ENCODE peak calls at places on chromosomes 13 and 19, in nine cellular contexts. F, B, D, R, T, Q, Y, L and E are unnamed samples.
A peak's percentile ranks its signal among the peaks of the same experiment; 100 is the strongest.

GRCh38 chr19:6264803-6265202 is 15.0 kb downstream of the MLLT1 start:
- DNase-seq in F (no peak), B (no peak), D (no peak), R (no peak), T (no peak), Q (no peak), Y (no peak), L (no peak), E (no peak)

GRCh38 chr13:76692326-76692725 is 193.9 kb downstream of the KCTD12 start:
- DNase-seq in F (no peak), B (no peak), D (no peak), R (no peak), T (no peak), Q (no peak), Y (no peak), L (no peak), E (no peak)

GRCh38 chr13:95624020-95624419 is 20.5 kb downstream of the DZIP1 start:
- DNase-seq in F (no peak), B (peak; percentile 68), D (peak; percentile 64), R (no peak), T (no peak), Q (peak; percentile 69), Y (peak; percentile 73), L (no peak), E (peak; percentile 38)

GRCh38 chr19:10835089-10835753 is 791 bp downstream of the TMED1 start:
- DNase-seq in F (no peak), B (no peak), D (no peak), R (no peak), T (peak; percentile 95), Q (peak; percentile 32), Y (no peak), L (no peak), E (no peak)

GRCh38 chr19:44517146-44517545 is 12.3 kb downstream of the CEACAM20 start:
- DNase-seq in F (no peak), B (no peak), D (peak; percentile 13), R (no peak), T (no peak), Q (no peak), Y (no peak), L (no peak), E (no peak)

GRCh38 chr19:27392027-27392632 is 1820.8 kb downstream of the UQCRFS1 start:
- DNase-seq in F (no peak), B (no peak), D (no peak), R (peak; percentile 9), T (peak; percentile 86), Q (no peak), Y (no peak), L (no peak), E (no peak)

GRCh38 chr13:54029226-54029625 is 1000.6 kb downstream of the OLFM4 start:
- DNase-seq in F (no peak), B (peak; percentile 84), D (no peak), R (no peak), T (no peak), Q (peak; percentile 97), Y (no peak), L (no peak), E (no peak)

GRCh38 chr13:51826606-51827005 is 18.4 kb downstream of the TMEM272 start:
- DNase-seq in F (no peak), B (no peak), D (no peak), R (no peak), T (no peak), Q (peak; percentile 67), Y (no peak), L (no peak), E (no peak)

GRCh38 chr13:79749985-79750551 is 269.1 kb downstream of the NDFIP2 start:
- DNase-seq in F (peak; percentile 98), B (peak; percentile 97), D (peak; percentile 97), R (peak; percentile 67), T (no peak), Q (no peak), Y (peak; percentile 99), L (no peak), E (no peak)

GRCh38 chr19:34235425-34235940 is 18.9 kb upstream of the GARRE1 start:
- DNase-seq in F (no peak), B (no peak), D (no peak), R (no peak), T (no peak), Q (no peak), Y (no peak), L (no peak), E (no peak)

GRCh38 chr13:93060144-93060543 is 166.5 kb upstream of the GPC6 start:
- DNase-seq in F (no peak), B (no peak), D (no peak), R (no peak), T (no peak), Q (no peak), Y (no peak), L (no peak), E (no peak)

GRCh38 chr19:50481351-50482149 is 4.9 kb upstream of the GARIN5A start:
- DNase-seq in F (no peak), B (no peak), D (no peak), R (no peak), T (no peak), Q (no peak), Y (no peak), L (no peak), E (no peak)

GRCh38 chr13:51761638-51762350 is 42.2 kb downstream of the DHRS12 start:
- DNase-seq in F (no peak), B (no peak), D (peak; percentile 59), R (no peak), T (peak; percentile 71), Q (no peak), Y (peak; percentile 15), L (no peak), E (no peak)

GRCh38 chr13:71067164-71067815 is 799.7 kb downstream of the DACH1 start:
- DNase-seq in F (no peak), B (no peak), D (no peak), R (no peak), T (no peak), Q (no peak), Y (no peak), L (no peak), E (no peak)

DNA sequence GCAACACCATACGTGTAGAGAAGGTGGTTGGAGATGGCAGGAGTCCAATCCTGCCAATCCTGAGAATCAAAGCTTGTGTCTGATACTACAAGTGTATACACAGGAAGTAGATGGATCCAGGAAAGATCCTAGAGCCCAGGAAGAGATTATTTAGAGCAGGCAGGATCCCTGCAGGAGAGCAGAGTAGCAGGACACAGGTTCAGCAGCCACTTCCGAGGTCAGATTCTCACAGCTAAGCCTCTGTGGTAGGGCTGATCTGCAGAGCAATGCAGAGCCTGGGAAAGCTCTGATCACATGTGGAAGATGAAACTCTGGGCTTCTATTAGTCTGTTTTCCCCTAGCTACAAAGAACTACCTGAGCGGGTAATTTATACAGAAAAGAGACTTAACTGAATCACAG is 28.5 kb upstream of the ZNF331 start:
- DNase-seq in F (no peak), B (no peak), D (no peak), R (no peak), T (no peak), Q (no peak), Y (no peak), L (no peak), E (no peak)
- TF ChIP-seq CTCF in F (no peak), B (no peak), D (no peak), R (no peak), T (no peak), Q (no peak), Y (no peak), L (no peak), E (no peak)

GRCh38 chr13:87810920-87811344 is 139.8 kb downstream of the SLITRK5 start:
- DNase-seq in F (no peak), B (no peak), D (no peak), R (no peak), T (no peak), Q (peak; percentile 7), Y (no peak), L (no peak), E (no peak)

GRCh38 chr13:87814444-87814843 is 143.3 kb downstream of the SLITRK5 start:
- DNase-seq in F (no peak), B (no peak), D (no peak), R (no peak), T (no peak), Q (no peak), Y (no peak), L (no peak), E (no peak)

GRCh38 chr13:87810391-87810801 is 139.2 kb downstream of the SLITRK5 start:
- DNase-seq in F (no peak), B (no peak), D (no peak), R (no peak), T (no peak), Q (no peak), Y (no peak), L (no peak), E (no peak)
- TF ChIP-seq CTCF in F (no peak), B (peak; percentile 16), D (no peak), R (no peak), T (no peak), Q (no peak), Y (no peak), L (no peak), E (peak; percentile 33)

DNA sequence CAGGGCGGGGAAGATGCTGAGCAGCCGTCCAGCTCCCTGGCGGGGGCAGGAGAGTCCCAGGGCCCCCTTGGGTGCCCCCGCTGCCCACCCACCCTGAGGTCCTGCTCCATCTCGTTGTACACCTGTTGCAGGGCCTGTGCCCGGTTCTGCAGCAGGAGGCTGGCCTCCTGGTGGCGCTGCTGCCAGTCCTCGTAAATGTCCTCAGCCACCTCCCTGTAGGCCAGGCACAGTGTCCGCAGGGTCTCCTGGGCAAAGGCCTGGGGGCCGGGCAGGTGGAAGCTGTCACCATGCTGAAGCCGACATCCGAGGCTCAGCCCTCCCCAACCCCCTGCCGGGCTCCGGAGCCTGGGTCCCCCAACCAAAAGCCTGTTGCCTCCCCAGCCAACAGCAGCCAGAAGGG is 20.2 kb downstream of the ATP8B3 start:
- DNase-seq in F (no peak), B (no peak), D (no peak), R (no peak), T (no peak), Q (no peak), Y (no peak), L (no peak), E (no peak)
- TF ChIP-seq CTCF in F (no peak), B (no peak), D (no peak), R (no peak), T (no peak), Q (no peak), Y (no peak), L (no peak), E (no peak)

GRCh38 chr13:29730253-29730652 is 120.2 kb downstream of the UBL3 start:
- DNase-seq in F (no peak), B (no peak), D (no peak), R (no peak), T (no peak), Q (peak; percentile 22), Y (no peak), L (no peak), E (no peak)
- TF ChIP-seq CTCF in F (no peak), B (peak; percentile 17), D (no peak), R (no peak), T (no peak), Q (no peak), Y (peak; percentile 23), L (no peak), E (peak; percentile 39)

DNA sequence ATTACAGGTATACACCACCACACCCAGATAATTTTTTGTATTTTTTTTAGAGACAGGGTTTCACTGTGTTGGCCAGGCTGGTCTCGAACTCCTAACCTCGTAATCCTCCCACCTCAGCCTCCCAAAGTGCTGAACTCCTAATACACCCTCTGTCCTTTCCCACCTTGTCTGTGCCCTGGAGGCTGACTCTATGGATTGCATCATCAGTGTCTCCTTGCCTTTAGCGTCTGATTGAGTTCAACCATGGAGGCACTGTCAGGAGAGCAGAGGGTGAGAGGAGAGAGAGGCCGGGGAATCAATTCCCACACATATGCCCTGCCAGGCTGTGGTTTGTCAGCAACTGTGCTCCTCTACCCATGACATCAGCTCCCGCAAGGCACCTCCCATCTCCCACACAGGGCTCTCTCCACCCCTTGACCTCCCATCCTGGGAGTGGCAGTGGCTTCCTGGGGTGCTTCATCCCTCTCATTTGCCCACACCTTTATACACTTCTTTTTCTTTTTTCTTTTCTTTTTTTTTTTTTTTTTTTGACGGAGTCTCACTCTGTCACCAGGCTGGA is 12.6 kb upstream of the LILRB4 start:
- DNase-seq in F (no peak), B (no peak), D (no peak), R (no peak), T (no peak), Q (no peak), Y (no peak), L (no peak), E (no peak)
- TF ChIP-seq CTCF in F (no peak), B (no peak), D (no peak), R (no peak), T (no peak), Q (no peak), Y (no peak), L (no peak), E (no peak)